ENCODE peak calls at places on chromosome 7, in nine cellular contexts. K, B, S, F, P, H, O, D and C are unnamed samples.
A peak's percentile ranks its signal among the peaks of the same experiment; 100 is the strongest.

GRCh38 chr7:73909051-73909941 is 48.3 kb downstream of the TMEM270 start:
- DNase-seq in K (no peak), B (no peak), S (peak; percentile 51), F (no peak), P (no peak), H (no peak), O (no peak), D (peak; percentile 90), C (no peak)

GRCh38 chr7:151248191-151249033 is at the start of gene SMARCD3:
- DNase-seq in K (peak; percentile 47), B (peak; percentile 67), S (peak; percentile 74), F (peak; percentile 43), P (peak; percentile 58), H (peak; percentile 73), O (peak; percentile 64), D (peak; percentile 73), C (peak; percentile 41)

GRCh38 chr7:130133029-130133774 is 62.9 kb downstream of the KLHDC10 start:
- DNase-seq in K (no peak), B (no peak), S (no peak), F (no peak), P (no peak), H (no peak), O (no peak), D (no peak), C (no peak)

GRCh38 chr7:121107923-121108498 is 119.5 kb downstream of the CPED1 start:
- DNase-seq in K (peak; percentile 67), B (peak; percentile 57), S (no peak), F (no peak), P (peak; percentile 44), H (peak; percentile 81), O (peak; percentile 86), D (peak; percentile 65), C (no peak)

GRCh38 chr7:48411619-48412018 is 240.4 kb downstream of the ABCA13 start:
- DNase-seq in K (no peak), B (no peak), S (no peak), F (no peak), P (no peak), H (no peak), O (no peak), D (no peak), C (no peak)

GRCh38 chr7:100827330-100828226 is at the start of gene EPHB4:
- DNase-seq in K (peak; percentile 83), B (peak; percentile 90), S (peak; percentile 84), F (no peak), P (peak; percentile 65), H (peak; percentile 77), O (peak; percentile 89), D (peak; percentile 81), C (peak; percentile 86)

GRCh38 chr7:51069411-51070083 is 247.1 kb downstream of the COBL start:
- DNase-seq in K (peak; percentile 66), B (no peak), S (no peak), F (no peak), P (no peak), H (peak; percentile 13), O (no peak), D (no peak), C (peak; percentile 42)

GRCh38 chr7:13433946-13434345 is 555.5 kb downstream of the ETV1 start:
- DNase-seq in K (no peak), B (no peak), S (no peak), F (no peak), P (no peak), H (no peak), O (no peak), D (no peak), C (no peak)

GRCh38 chr7:27283558-27283957 is 41.0 kb downstream of the EVX1 start:
- DNase-seq in K (no peak), B (no peak), S (no peak), F (no peak), P (no peak), H (no peak), O (no peak), D (no peak), C (no peak)

GRCh38 chr7:20340839-20341238 is 10.1 kb downstream of the ITGB8 start:
- DNase-seq in K (peak; percentile 93), B (peak; percentile 41), S (no peak), F (no peak), P (no peak), H (no peak), O (peak; percentile 51), D (no peak), C (no peak)

GRCh38 chr7:33550979-33551378 is 354.4 kb upstream of the BMPER start:
- DNase-seq in K (no peak), B (no peak), S (no peak), F (no peak), P (no peak), H (no peak), O (no peak), D (no peak), C (no peak)

GRCh38 chr7:75617634-75618234 is 121.0 kb downstream of the HIP1 start:
- DNase-seq in K (no peak), B (no peak), S (peak; percentile 94), F (peak; percentile 57), P (no peak), H (no peak), O (peak; percentile 69), D (peak; percentile 100), C (no peak)

GRCh38 chr7:20839987-20840386 is 53.3 kb upstream of the SP8 start:
- DNase-seq in K (no peak), B (no peak), S (no peak), F (no peak), P (no peak), H (no peak), O (no peak), D (no peak), C (no peak)

GRCh38 chr7:154864531-154864908 is 138.4 kb downstream of the PAXIP1 start:
- DNase-seq in K (no peak), B (no peak), S (no peak), F (no peak), P (no peak), H (no peak), O (no peak), D (no peak), C (no peak)

GRCh38 chr7:77188736-77189429 is 10.7 kb downstream of the FGL2 start:
- DNase-seq in K (no peak), B (no peak), S (no peak), F (no peak), P (no peak), H (no peak), O (no peak), D (no peak), C (no peak)

GRCh38 chr7:77182261-77182660 is 17.4 kb downstream of the FGL2 start:
- DNase-seq in K (no peak), B (no peak), S (no peak), F (no peak), P (no peak), H (no peak), O (no peak), D (no peak), C (no peak)

GRCh38 chr7:77181739-77182138 is 17.9 kb downstream of the FGL2 start:
- DNase-seq in K (no peak), B (no peak), S (no peak), F (no peak), P (no peak), H (no peak), O (no peak), D (no peak), C (no peak)

GRCh38 chr7:77180990-77181595 is 18.5 kb downstream of the FGL2 start:
- DNase-seq in K (no peak), B (no peak), S (no peak), F (no peak), P (no peak), H (no peak), O (no peak), D (no peak), C (no peak)

DNA sequence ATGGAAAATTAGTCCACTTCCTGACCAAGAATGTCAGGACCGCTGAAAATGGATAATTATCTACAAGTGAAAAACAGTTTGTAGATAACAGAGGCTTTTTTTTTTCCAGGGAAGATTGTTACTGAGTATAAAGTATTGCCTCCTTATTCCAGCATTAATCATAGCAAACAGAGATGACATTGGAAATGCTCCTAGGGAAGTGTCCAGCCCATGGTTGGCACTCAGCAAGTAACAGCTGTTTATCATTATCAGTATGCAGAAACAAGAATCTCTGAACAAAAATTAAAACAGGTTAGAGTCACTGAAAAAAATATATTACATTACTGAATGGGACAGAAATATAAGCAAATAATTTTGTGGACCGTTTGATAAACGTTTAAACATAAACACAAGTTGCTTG is 14.6 kb downstream of the FGL2 start:
- DNase-seq in K (no peak), B (no peak), S (no peak), F (no peak), P (no peak), H (peak; percentile 53), O (no peak), D (no peak), C (no peak)
- H3K4me3 ChIP-seq in K (no peak overlapping the region), B (no peak overlapping the region), S (no peak overlapping the region), F (no peak overlapping the region), P (no peak overlapping the region), H (no peak overlapping the region), O (no peak overlapping the region), D (no peak overlapping the region), C (no peak overlapping the region)

GRCh38 chr7:123863461-123863860 is 18.5 kb downstream of the HYAL4 start:
- DNase-seq in K (peak; percentile 30), B (no peak), S (no peak), F (no peak), P (no peak), H (no peak), O (no peak), D (no peak), C (no peak)
- H3K4me3 ChIP-seq in K (no peak overlapping the region), B (no peak overlapping the region), S (no peak overlapping the region), F (no peak overlapping the region), P (no peak overlapping the region), H (no peak overlapping the region), O (no peak overlapping the region), D (no peak overlapping the region), C (no peak overlapping the region)

GRCh38 chr7:88758355-88759215 is 915 bp upstream of the ZNF804B start:
- DNase-seq in K (peak; percentile 14), B (peak; percentile 31), S (no peak), F (no peak), P (no peak), H (peak; percentile 52), O (peak; percentile 2), D (no peak), C (peak; percentile 46)
- H3K4me3 ChIP-seq in K (no peak overlapping the region), B (peak overlapping the region; percentile 46), S (peak overlapping the region; percentile 29), F (no peak overlapping the region), P (peak overlapping the region; percentile 49), H (no peak overlapping the region), O (no peak overlapping the region), D (no peak overlapping the region), C (peak overlapping the region; percentile 47)

GRCh38 chr7:135510603-135511183 is 791 bp upstream of the CNOT4 start:
- DNase-seq in K (peak; percentile 35), B (no peak), S (no peak), F (no peak), P (peak; percentile 12), H (peak; percentile 72), O (peak; percentile 46), D (peak; percentile 59), C (no peak)

GRCh38 chr7:135509839-135510602 is at the start of gene CNOT4:
- DNase-seq in K (peak; percentile 97), B (peak; percentile 94), S (peak; percentile 97), F (peak; percentile 96), P (peak; percentile 94), H (peak; percentile 99), O (peak; percentile 96), D (peak; percentile 99), C (peak; percentile 93)

GRCh38 chr7:135508853-135509588 is 881 bp downstream of the CNOT4 start:
- DNase-seq in K (peak; percentile 41), B (peak; percentile 5), S (no peak), F (peak; percentile 37), P (peak; percentile 7), H (peak; percentile 59), O (peak; percentile 29), D (peak; percentile 77), C (no peak)

GRCh38 chr7:135512135-135512887 is 2.4 kb upstream of the CNOT4 start:
- DNase-seq in K (peak; percentile 82), B (peak; percentile 11), S (no peak), F (peak; percentile 19), P (peak; percentile 51), H (peak; percentile 72), O (peak; percentile 84), D (peak; percentile 89), C (no peak)

GRCh38 chr7:135509589-135509838 is 388 bp downstream of the CNOT4 start:
- DNase-seq in K (peak; percentile 65), B (no peak), S (no peak), F (no peak), P (no peak), H (no peak), O (peak; percentile 61), D (peak; percentile 84), C (no peak)
- H3K4me3 ChIP-seq in K (peak overlapping the region; percentile 89), B (peak overlapping the region; percentile 64), S (peak overlapping the region; percentile 66), F (peak overlapping the region; percentile 80), P (peak overlapping the region; percentile 93), H (peak overlapping the region; percentile 97), O (peak overlapping the region; percentile 80), D (peak overlapping the region; percentile 91), C (peak overlapping the region; percentile 81)